ENCODE peak calls at places on chromosomes 13 and 19, in six cellular contexts. One of them, this sample, is unnamed.
A peak's percentile ranks its signal among the peaks of the same experiment; 100 is the strongest.

GRCh38 chr13:79874396-79875360 is 393.7 kb downstream of the NDFIP2 start:
- DNase-seq in tibial artery: no peak
- DNase-seq in mucosa of descending colon: no peak
- DNase-seq in nephron progenitor cell: no peak
- DNase-seq in Peyer's patch: no peak
- DNase-seq in MM.1S: no peak
- DNase-seq in this sample: no peak

GRCh38 chr13:113933901-113934300 is 40.0 kb downstream of the C13orf46 start:
- DNase-seq in nephron progenitor cell: no peak
- DNase-seq in Peyer's patch: no peak
- DNase-seq in mucosa of descending colon: no peak
- DNase-seq in MM.1S: no peak
- DNase-seq in tibial artery: peak; percentile 61
- DNase-seq in this sample: no peak

GRCh38 chr19:23075031-23075733 is 41.6 kb upstream of the ZNF730 start:
- DNase-seq in nephron progenitor cell: peak; percentile 79
- DNase-seq in Peyer's patch: no peak
- DNase-seq in mucosa of descending colon: peak; percentile 54
- DNase-seq in tibial artery: no peak
- DNase-seq in MM.1S: no peak
- DNase-seq in this sample: peak; percentile 71

GRCh38 chr13:51101636-51102218 is 9.3 kb downstream of the C13orf42 start:
- DNase-seq in Peyer's patch: no peak
- DNase-seq in mucosa of descending colon: no peak
- DNase-seq in MM.1S: no peak
- DNase-seq in nephron progenitor cell: no peak
- DNase-seq in tibial artery: no peak
- DNase-seq in this sample: no peak

GRCh38 chr19:12837225-12837624 is 1.1 kb upstream of the MAST1 start:
- DNase-seq in MM.1S: no peak
- DNase-seq in Peyer's patch: no peak
- DNase-seq in tibial artery: no peak
- DNase-seq in nephron progenitor cell: no peak
- DNase-seq in mucosa of descending colon: no peak
- DNase-seq in this sample: no peak

GRCh38 chr13:36530050-36530789 is 97.9 kb downstream of the CCNA1 start:
- DNase-seq in mucosa of descending colon: no peak
- DNase-seq in tibial artery: no peak
- DNase-seq in Peyer's patch: no peak
- DNase-seq in MM.1S: no peak
- DNase-seq in nephron progenitor cell: no peak
- DNase-seq in this sample: no peak

GRCh38 chr13:87128006-87128405 is 543.2 kb upstream of the SLITRK5 start:
- DNase-seq in mucosa of descending colon: no peak
- DNase-seq in nephron progenitor cell: no peak
- DNase-seq in Peyer's patch: no peak
- DNase-seq in tibial artery: no peak
- DNase-seq in MM.1S: no peak
- DNase-seq in this sample: no peak

GRCh38 chr19:4343056-4343844 is at the start of gene MPND:
- DNase-seq in MM.1S: peak; percentile 93
- DNase-seq in mucosa of descending colon: peak; percentile 95
- DNase-seq in nephron progenitor cell: peak; percentile 94
- DNase-seq in Peyer's patch: peak; percentile 94
- DNase-seq in tibial artery: peak; percentile 95
- DNase-seq in this sample: peak; percentile 87

GRCh38 chr19:2278504-2279158 is 3.3 kb downstream of the PEAK3 start:
- DNase-seq in tibial artery: no peak
- DNase-seq in MM.1S: no peak
- DNase-seq in mucosa of descending colon: peak; percentile 81
- DNase-seq in nephron progenitor cell: no peak
- DNase-seq in Peyer's patch: no peak
- DNase-seq in this sample: no peak

GRCh38 chr19:45848922-45849321 is 14.0 kb downstream of the SYMPK start:
- DNase-seq in Peyer's patch: no peak
- DNase-seq in nephron progenitor cell: no peak
- DNase-seq in tibial artery: no peak
- DNase-seq in MM.1S: no peak
- DNase-seq in mucosa of descending colon: no peak
- DNase-seq in this sample: no peak

GRCh38 chr19:6480843-6481415 is 658 bp downstream of the DENND1C start:
- DNase-seq in mucosa of descending colon: no peak
- DNase-seq in nephron progenitor cell: no peak
- DNase-seq in MM.1S: no peak
- DNase-seq in tibial artery: no peak
- DNase-seq in Peyer's patch: no peak
- DNase-seq in this sample: no peak

GRCh38 chr19:14480695-14481069 is 5.5 kb upstream of the PTGER1 start:
- DNase-seq in Peyer's patch: no peak
- DNase-seq in nephron progenitor cell: no peak
- DNase-seq in mucosa of descending colon: no peak
- DNase-seq in MM.1S: no peak
- DNase-seq in tibial artery: no peak
- DNase-seq in this sample: no peak

GRCh38 chr19:49616945-49617344 is 23.0 kb downstream of the RRAS start:
- DNase-seq in MM.1S: no peak
- DNase-seq in nephron progenitor cell: no peak
- DNase-seq in Peyer's patch: no peak
- DNase-seq in mucosa of descending colon: no peak
- DNase-seq in tibial artery: no peak
- DNase-seq in this sample: no peak

GRCh38 chr19:51431124-51431523 is 13.7 kb upstream of the SIGLEC10 start:
- DNase-seq in MM.1S: no peak
- DNase-seq in tibial artery: no peak
- DNase-seq in nephron progenitor cell: no peak
- DNase-seq in Peyer's patch: no peak
- DNase-seq in mucosa of descending colon: no peak
- DNase-seq in this sample: no peak

GRCh38 chr13:40631605-40632004 is 34.8 kb downstream of the FOXO1 start:
- DNase-seq in tibial artery: no peak
- DNase-seq in mucosa of descending colon: no peak
- DNase-seq in Peyer's patch: no peak
- DNase-seq in MM.1S: no peak
- DNase-seq in nephron progenitor cell: no peak
- DNase-seq in this sample: no peak

GRCh38 chr13:43154083-43154739 is 130.8 kb downstream of the DNAJC15 start:
- DNase-seq in MM.1S: no peak
- DNase-seq in mucosa of descending colon: no peak
- DNase-seq in Peyer's patch: no peak
- DNase-seq in tibial artery: no peak
- DNase-seq in nephron progenitor cell: no peak
- DNase-seq in this sample: no peak

GRCh38 chr13:100434010-100434763 is 154.4 kb downstream of the GGACT start:
- DNase-seq in Peyer's patch: no peak
- DNase-seq in mucosa of descending colon: no peak
- DNase-seq in nephron progenitor cell: no peak
- DNase-seq in MM.1S: no peak
- DNase-seq in tibial artery: no peak
- DNase-seq in this sample: no peak

GRCh38 chr13:83881917-83882625 is at the start of gene SLITRK1:
- DNase-seq in nephron progenitor cell: peak; percentile 98
- DNase-seq in tibial artery: peak; percentile 59
- DNase-seq in mucosa of descending colon: peak; percentile 25
- DNase-seq in Peyer's patch: no peak
- DNase-seq in MM.1S: no peak
- DNase-seq in this sample: peak; percentile 91

GRCh38 chr13:30924726-30925125 is 7.7 kb upstream of the TEX26 start:
- DNase-seq in nephron progenitor cell: no peak
- DNase-seq in tibial artery: no peak
- DNase-seq in mucosa of descending colon: no peak
- DNase-seq in MM.1S: no peak
- DNase-seq in Peyer's patch: no peak
- DNase-seq in this sample: no peak

GRCh38 chr13:35283856-35284255 is 192.6 kb downstream of the MAB21L1 start:
- DNase-seq in MM.1S: no peak
- DNase-seq in Peyer's patch: no peak
- DNase-seq in mucosa of descending colon: no peak
- DNase-seq in tibial artery: no peak
- DNase-seq in nephron progenitor cell: no peak
- DNase-seq in this sample: no peak

GRCh38 chr13:52356327-52356726 is 49.6 kb downstream of the THSD1 start:
- DNase-seq in Peyer's patch: no peak
- DNase-seq in tibial artery: no peak
- DNase-seq in nephron progenitor cell: no peak
- DNase-seq in MM.1S: no peak
- DNase-seq in mucosa of descending colon: no peak
- DNase-seq in this sample: no peak

GRCh38 chr19:45876411-45877197 is 9.3 kb downstream of the IRF2BP1 start:
- DNase-seq in MM.1S: no peak
- DNase-seq in tibial artery: no peak
- DNase-seq in mucosa of descending colon: no peak
- DNase-seq in Peyer's patch: no peak
- DNase-seq in nephron progenitor cell: peak; percentile 64
- DNase-seq in this sample: peak; percentile 19

GRCh38 chr13:99122171-99122570 is 78.5 kb upstream of the UBAC2 start:
- DNase-seq in mucosa of descending colon: no peak
- DNase-seq in MM.1S: no peak
- DNase-seq in Peyer's patch: no peak
- DNase-seq in nephron progenitor cell: no peak
- DNase-seq in tibial artery: no peak
- DNase-seq in this sample: no peak

DNA sequence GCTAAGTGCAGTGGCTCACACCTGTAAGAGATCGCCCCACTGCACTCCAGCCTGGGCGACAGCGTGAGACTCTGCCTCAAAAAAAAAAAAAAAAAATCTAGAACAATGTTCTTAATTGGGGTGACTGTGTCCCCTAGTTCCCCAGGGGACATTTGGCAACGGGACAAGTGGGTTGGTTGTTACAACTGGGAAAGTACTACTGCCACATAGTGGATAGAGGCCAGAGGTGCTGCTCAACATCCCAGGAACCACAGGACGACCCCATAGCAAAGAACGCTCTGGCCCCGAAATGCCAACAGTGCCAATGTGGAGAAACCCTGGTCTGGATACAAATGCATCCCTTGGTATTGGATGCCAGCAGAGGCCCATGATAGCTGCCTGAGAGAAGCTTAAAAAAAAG is 11.8 kb downstream of the NLRP12 start:
- DNase-seq in tibial artery: no peak
- DNase-seq in mucosa of descending colon: no peak
- DNase-seq in nephron progenitor cell: no peak
- DNase-seq in MM.1S: no peak
- DNase-seq in Peyer's patch: no peak
- DNase-seq in this sample: no peak
- TF ChIP-seq CTCF in tibial artery: no peak
- TF ChIP-seq CTCF in mucosa of descending colon: no peak
- TF ChIP-seq CTCF in nephron progenitor cell: peak; percentile 25
- TF ChIP-seq CTCF in MM.1S: no peak
- TF ChIP-seq CTCF in Peyer's patch: no peak
- TF ChIP-seq CTCF in this sample: peak; percentile 41

DNA sequence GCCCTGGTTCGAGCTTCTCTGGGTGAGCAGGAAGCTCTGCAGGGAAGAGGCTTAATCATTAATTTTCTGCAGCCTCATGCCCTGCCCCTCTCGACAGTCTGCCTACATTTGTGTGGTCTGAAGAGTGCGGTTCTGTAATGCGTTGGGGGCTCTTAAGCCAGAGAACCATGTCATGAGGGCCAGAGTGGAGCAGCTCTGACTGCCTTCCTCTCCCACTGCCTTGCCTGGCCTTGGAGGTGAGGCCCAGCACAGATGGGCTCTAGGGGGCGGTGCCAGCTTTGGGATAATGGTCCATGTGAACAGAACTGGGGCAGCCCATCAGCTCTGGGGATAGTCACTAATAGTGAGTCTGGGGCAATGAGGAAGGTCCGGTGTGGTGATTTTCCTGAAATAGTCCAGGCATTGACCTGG is 5.7 kb downstream of the FGF9 start:
- DNase-seq in mucosa of descending colon: no peak
- DNase-seq in Peyer's patch: no peak
- DNase-seq in nephron progenitor cell: peak; percentile 53
- DNase-seq in MM.1S: no peak
- DNase-seq in tibial artery: no peak
- DNase-seq in this sample: no peak
- TF ChIP-seq CTCF in mucosa of descending colon: no peak
- TF ChIP-seq CTCF in Peyer's patch: no peak
- TF ChIP-seq CTCF in nephron progenitor cell: no peak
- TF ChIP-seq CTCF in MM.1S: peak; percentile 13
- TF ChIP-seq CTCF in tibial artery: no peak
- TF ChIP-seq CTCF in this sample: peak; percentile 31

DNA sequence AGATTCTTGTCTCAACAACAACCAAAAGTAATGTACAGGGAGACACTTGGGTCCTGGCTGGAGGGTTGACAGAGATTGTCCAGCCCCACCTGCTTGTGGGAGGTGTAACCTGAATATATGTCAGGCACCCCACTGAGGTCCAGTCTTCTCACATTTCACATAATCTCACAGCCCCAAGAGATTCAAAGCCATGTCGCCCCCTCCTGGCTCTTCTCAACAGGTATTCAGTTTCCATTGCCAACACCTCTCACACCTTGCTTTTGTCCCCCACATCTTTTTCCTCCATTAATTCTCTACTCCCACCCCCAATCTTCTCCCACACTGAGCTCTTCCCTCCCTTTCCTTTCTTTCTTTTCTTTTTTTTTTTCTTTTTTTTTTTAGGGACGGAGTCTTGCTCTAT is 11.2 kb downstream of the UNC13A start:
- DNase-seq in MM.1S: no peak
- DNase-seq in Peyer's patch: no peak
- DNase-seq in nephron progenitor cell: no peak
- DNase-seq in mucosa of descending colon: no peak
- DNase-seq in tibial artery: no peak
- DNase-seq in this sample: no peak
- TF ChIP-seq CTCF in MM.1S: peak; percentile 13
- TF ChIP-seq CTCF in Peyer's patch: no peak
- TF ChIP-seq CTCF in nephron progenitor cell: no peak
- TF ChIP-seq CTCF in mucosa of descending colon: no peak
- TF ChIP-seq CTCF in tibial artery: peak; percentile 7
- TF ChIP-seq CTCF in this sample: peak; percentile 17

GRCh38 chr13:26599403-26599802 is 41.9 kb downstream of the WASF3 start:
- DNase-seq in nephron progenitor cell: no peak
- DNase-seq in Peyer's patch: no peak
- DNase-seq in tibial artery: no peak
- DNase-seq in MM.1S: no peak
- DNase-seq in mucosa of descending colon: no peak
- DNase-seq in this sample: no peak

GRCh38 chr13:26599885-26600284 is 42.4 kb downstream of the WASF3 start:
- DNase-seq in MM.1S: no peak
- DNase-seq in mucosa of descending colon: no peak
- DNase-seq in tibial artery: no peak
- DNase-seq in Peyer's patch: no peak
- DNase-seq in nephron progenitor cell: no peak
- DNase-seq in this sample: no peak

GRCh38 chr13:26591672-26592071 is 34.2 kb downstream of the WASF3 start:
- DNase-seq in tibial artery: no peak
- DNase-seq in mucosa of descending colon: no peak
- DNase-seq in nephron progenitor cell: no peak
- DNase-seq in Peyer's patch: no peak
- DNase-seq in MM.1S: no peak
- DNase-seq in this sample: no peak

GRCh38 chr13:26600345-26600761 is 42.9 kb downstream of the WASF3 start:
- DNase-seq in tibial artery: no peak
- DNase-seq in Peyer's patch: no peak
- DNase-seq in mucosa of descending colon: no peak
- DNase-seq in MM.1S: no peak
- DNase-seq in nephron progenitor cell: no peak
- DNase-seq in this sample: no peak

DNA sequence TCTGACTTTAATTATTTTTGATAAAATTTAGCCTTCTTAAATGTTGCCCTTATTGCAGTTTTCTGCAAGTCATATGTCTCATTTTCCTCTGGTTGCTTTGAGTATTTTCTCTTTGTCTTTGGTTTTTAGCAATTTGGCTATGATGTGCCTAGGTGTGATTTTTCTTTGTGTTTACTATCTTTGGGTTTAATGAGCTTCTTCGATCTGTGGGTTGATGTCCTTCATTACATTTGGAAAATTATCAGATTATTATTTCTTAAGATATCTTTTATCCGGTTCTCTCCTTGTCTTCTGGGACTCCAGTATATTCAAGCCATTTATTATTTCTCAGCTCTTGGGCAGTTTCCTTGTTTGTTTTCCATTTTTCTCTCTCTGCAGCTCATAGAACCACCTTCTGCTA is 39.0 kb downstream of the WASF3 start:
- DNase-seq in mucosa of descending colon: no peak
- DNase-seq in nephron progenitor cell: no peak
- DNase-seq in Peyer's patch: no peak
- DNase-seq in tibial artery: no peak
- DNase-seq in MM.1S: no peak
- DNase-seq in this sample: no peak
- TF ChIP-seq CTCF in mucosa of descending colon: no peak
- TF ChIP-seq CTCF in nephron progenitor cell: no peak
- TF ChIP-seq CTCF in Peyer's patch: no peak
- TF ChIP-seq CTCF in tibial artery: no peak
- TF ChIP-seq CTCF in MM.1S: no peak
- TF ChIP-seq CTCF in this sample: no peak

This sample was measured in progenitor cell of endocrine pancreas.